ENCODE peak calls at places on chromosomes 1 and 21, in five cellular contexts. One of them, this sample, is unnamed.

GRCh38 chr1:213820362-213821149 is 167.2 kb upstream of the PROX1 start:
- DNase-seq in epithelial cell of esophagus: no peak
- DNase-seq in GM10248: no peak
- DNase-seq in heart right ventricle: no peak
- DNase-seq in uterus: no peak
- DNase-seq in this sample: no peak

GRCh38 chr1:245327842-245328241 is 173.1 kb downstream of the KIF26B start:
- DNase-seq in epithelial cell of esophagus: no peak
- DNase-seq in heart right ventricle: no peak
- DNase-seq in GM10248: no peak
- DNase-seq in uterus: no peak
- DNase-seq in this sample: no peak

GRCh38 chr21:43269461-43269860 is 100.7 kb downstream of the CRYAA start:
- DNase-seq in uterus: no peak
- DNase-seq in heart right ventricle: no peak
- DNase-seq in epithelial cell of esophagus: no peak
- DNase-seq in GM10248: peak
- DNase-seq in this sample: peak

GRCh38 chr21:31335957-31336738 is 7.9 kb downstream of the TIAM1 start:
- DNase-seq in heart right ventricle: no peak
- DNase-seq in epithelial cell of esophagus: peak
- DNase-seq in uterus: no peak
- DNase-seq in GM10248: no peak
- DNase-seq in this sample: no peak

GRCh38 chr1:5981009-5981380 is 11.2 kb downstream of the NPHP4 start:
- DNase-seq in GM10248: no peak
- DNase-seq in heart right ventricle: no peak
- DNase-seq in uterus: no peak
- DNase-seq in epithelial cell of esophagus: no peak
- DNase-seq in this sample: no peak

GRCh38 chr1:158506369-158506987 is 34.5 kb downstream of the OR10R2 start:
- DNase-seq in heart right ventricle: peak
- DNase-seq in uterus: no peak
- DNase-seq in GM10248: peak
- DNase-seq in epithelial cell of esophagus: peak
- DNase-seq in this sample: peak

GRCh38 chr1:226255380-226255779 is 31.9 kb downstream of the MIXL1 start:
- DNase-seq in heart right ventricle: no peak
- DNase-seq in epithelial cell of esophagus: peak
- DNase-seq in GM10248: no peak
- DNase-seq in uterus: no peak
- DNase-seq in this sample: no peak

GRCh38 chr1:46806196-46807020 is 7.6 kb downstream of the CYP4B1 start:
- DNase-seq in epithelial cell of esophagus: peak
- DNase-seq in heart right ventricle: peak
- DNase-seq in uterus: peak
- DNase-seq in GM10248: no peak
- DNase-seq in this sample: peak

GRCh38 chr1:188958461-188959115 is 1519.1 kb downstream of the BRINP3 start:
- DNase-seq in heart right ventricle: no peak
- DNase-seq in GM10248: no peak
- DNase-seq in uterus: no peak
- DNase-seq in epithelial cell of esophagus: no peak
- DNase-seq in this sample: no peak

GRCh38 chr1:152998476-152998875 is 3.1 kb upstream of the SPRR3 start:
- DNase-seq in heart right ventricle: no peak
- DNase-seq in epithelial cell of esophagus: no peak
- DNase-seq in GM10248: no peak
- DNase-seq in uterus: no peak
- DNase-seq in this sample: no peak

GRCh38 chr1:84834419-84835064 is 58.5 kb downstream of the LPAR3 start:
- DNase-seq in heart right ventricle: no peak
- DNase-seq in uterus: no peak
- DNase-seq in epithelial cell of esophagus: peak
- DNase-seq in GM10248: no peak
- DNase-seq in this sample: no peak

GRCh38 chr1:30760596-30761311 is 3.2 kb upstream of the LAPTM5 start:
- DNase-seq in uterus: no peak
- DNase-seq in heart right ventricle: no peak
- DNase-seq in epithelial cell of esophagus: no peak
- DNase-seq in GM10248: no peak
- DNase-seq in this sample: no peak

GRCh38 chr1:117608213-117608612 is 2.4 kb downstream of the TENT5C start:
- DNase-seq in heart right ventricle: no peak
- DNase-seq in GM10248: no peak
- DNase-seq in epithelial cell of esophagus: no peak
- DNase-seq in uterus: no peak
- DNase-seq in this sample: no peak

GRCh38 chr1:203628997-203629508 is 2.4 kb downstream of the ATP2B4 start:
- DNase-seq in GM10248: no peak
- DNase-seq in heart right ventricle: no peak
- DNase-seq in uterus: no peak
- DNase-seq in epithelial cell of esophagus: no peak
- DNase-seq in this sample: no peak

GRCh38 chr1:112905420-112906154 is 50.4 kb downstream of the SLC16A1 start:
- DNase-seq in uterus: peak
- DNase-seq in epithelial cell of esophagus: peak
- DNase-seq in GM10248: no peak
- DNase-seq in heart right ventricle: no peak
- DNase-seq in this sample: no peak

GRCh38 chr1:37802439-37802838 is 5.2 kb upstream of the C1orf122 start:
- DNase-seq in uterus: no peak
- DNase-seq in heart right ventricle: no peak
- DNase-seq in epithelial cell of esophagus: no peak
- DNase-seq in GM10248: no peak
- DNase-seq in this sample: no peak

GRCh38 chr1:214440219-214440965 is 111.0 kb downstream of the PTPN14 start:
- DNase-seq in GM10248: no peak
- DNase-seq in heart right ventricle: no peak
- DNase-seq in epithelial cell of esophagus: peak
- DNase-seq in uterus: no peak
- DNase-seq in this sample: no peak

GRCh38 chr1:31027693-31028526 is 37.6 kb downstream of the PUM1 start:
- DNase-seq in uterus: no peak
- DNase-seq in epithelial cell of esophagus: no peak
- DNase-seq in heart right ventricle: no peak
- DNase-seq in GM10248: peak
- DNase-seq in this sample: peak

GRCh38 chr1:98763488-98764141 is 102.1 kb downstream of the SNX7 start:
- DNase-seq in GM10248: no peak
- DNase-seq in heart right ventricle: no peak
- DNase-seq in uterus: no peak
- DNase-seq in epithelial cell of esophagus: no peak
- DNase-seq in this sample: no peak

GRCh38 chr21:44625756-44626155 is 1.1 kb upstream of the KRTAP10-9 start:
- DNase-seq in heart right ventricle: no peak
- DNase-seq in GM10248: no peak
- DNase-seq in uterus: no peak
- DNase-seq in epithelial cell of esophagus: no peak
- DNase-seq in this sample: no peak

GRCh38 chr1:150366416-150367296 is 2.7 kb downstream of the RPRD2 start:
- DNase-seq in epithelial cell of esophagus: peak
- DNase-seq in heart right ventricle: no peak
- DNase-seq in GM10248: no peak
- DNase-seq in uterus: no peak
- DNase-seq in this sample: peak

GRCh38 chr1:37153701-37154100 is 119.4 kb upstream of the GRIK3 start:
- DNase-seq in epithelial cell of esophagus: no peak
- DNase-seq in GM10248: no peak
- DNase-seq in uterus: no peak
- DNase-seq in heart right ventricle: no peak
- DNase-seq in this sample: no peak

GRCh38 chr1:163094589-163094988 is 25.4 kb downstream of the RGS4 start:
- DNase-seq in epithelial cell of esophagus: peak
- DNase-seq in GM10248: no peak
- DNase-seq in uterus: no peak
- DNase-seq in heart right ventricle: no peak
- DNase-seq in this sample: no peak

GRCh38 chr21:32705139-32705538 is 22.7 kb downstream of the SYNJ1 start:
- DNase-seq in epithelial cell of esophagus: no peak
- DNase-seq in GM10248: no peak
- DNase-seq in heart right ventricle: no peak
- DNase-seq in uterus: no peak
- DNase-seq in this sample: no peak

GRCh38 chr21:34592120-34592561 is 22.8 kb downstream of the RCAN1 start:
- DNase-seq in epithelial cell of esophagus: no peak
- DNase-seq in GM10248: no peak
- DNase-seq in uterus: no peak
- DNase-seq in heart right ventricle: peak
- DNase-seq in this sample: no peak

GRCh38 chr1:168520052-168520751 is 23.6 kb downstream of the XCL2 start:
- DNase-seq in uterus: no peak
- DNase-seq in heart right ventricle: no peak
- DNase-seq in GM10248: peak
- DNase-seq in epithelial cell of esophagus: no peak
- DNase-seq in this sample: peak

GRCh38 chr1:204149635-204150565 is 1.9 kb downstream of the ETNK2 start:
- DNase-seq in GM10248: no peak
- DNase-seq in epithelial cell of esophagus: no peak
- DNase-seq in heart right ventricle: no peak
- DNase-seq in uterus: peak
- DNase-seq in this sample: no peak

GRCh38 chr1:244048566-244049141 is 2.4 kb upstream of the ZBTB18 start:
- DNase-seq in GM10248: no peak
- DNase-seq in uterus: no peak
- DNase-seq in heart right ventricle: no peak
- DNase-seq in epithelial cell of esophagus: no peak
- DNase-seq in this sample: no peak

GRCh38 chr1:110130113-110130591 is 17.9 kb downstream of the UBL4B start:
- DNase-seq in heart right ventricle: no peak
- DNase-seq in epithelial cell of esophagus: peak
- DNase-seq in GM10248: no peak
- DNase-seq in uterus: no peak
- DNase-seq in this sample: no peak

GRCh38 chr1:18495635-18496034 is 14.9 kb downstream of the KLHDC7A start:
- DNase-seq in uterus: no peak
- DNase-seq in heart right ventricle: no peak
- DNase-seq in epithelial cell of esophagus: no peak
- DNase-seq in GM10248: no peak
- DNase-seq in this sample: no peak

GRCh38 chr1:46456411-46456963 is 33.1 kb upstream of the DMBX1 start:
- DNase-seq in uterus: no peak
- DNase-seq in epithelial cell of esophagus: no peak
- DNase-seq in heart right ventricle: no peak
- DNase-seq in GM10248: no peak
- DNase-seq in this sample: no peak

GRCh38 chr21:41763398-41763931 is 3.4 kb downstream of the RIPK4 start:
- DNase-seq in GM10248: no peak
- DNase-seq in uterus: no peak
- DNase-seq in heart right ventricle: no peak
- DNase-seq in epithelial cell of esophagus: peak
- DNase-seq in this sample: no peak

GRCh38 chr1:86758570-86758969 is 54.2 kb downstream of the SH3GLB1 start:
- DNase-seq in epithelial cell of esophagus: peak
- DNase-seq in GM10248: no peak
- DNase-seq in uterus: no peak
- DNase-seq in heart right ventricle: no peak
- DNase-seq in this sample: no peak

GRCh38 chr21:27802816-27803475 is 836.1 kb upstream of the ADAMTS5 start:
- DNase-seq in heart right ventricle: no peak
- DNase-seq in epithelial cell of esophagus: peak
- DNase-seq in GM10248: peak
- DNase-seq in uterus: peak
- DNase-seq in this sample: peak

GRCh38 chr1:8315573-8316475 is 2.1 kb upstream of the SLC45A1 start:
- DNase-seq in heart right ventricle: no peak
- DNase-seq in uterus: no peak
- DNase-seq in GM10248: no peak
- DNase-seq in epithelial cell of esophagus: no peak
- DNase-seq in this sample: no peak
- TF ChIP-seq CTCF in heart right ventricle: no peak
- TF ChIP-seq CTCF in uterus: no peak
- TF ChIP-seq CTCF in GM10248: no peak
- TF ChIP-seq CTCF in epithelial cell of esophagus: peak
- TF ChIP-seq CTCF in this sample: no peak

DNA sequence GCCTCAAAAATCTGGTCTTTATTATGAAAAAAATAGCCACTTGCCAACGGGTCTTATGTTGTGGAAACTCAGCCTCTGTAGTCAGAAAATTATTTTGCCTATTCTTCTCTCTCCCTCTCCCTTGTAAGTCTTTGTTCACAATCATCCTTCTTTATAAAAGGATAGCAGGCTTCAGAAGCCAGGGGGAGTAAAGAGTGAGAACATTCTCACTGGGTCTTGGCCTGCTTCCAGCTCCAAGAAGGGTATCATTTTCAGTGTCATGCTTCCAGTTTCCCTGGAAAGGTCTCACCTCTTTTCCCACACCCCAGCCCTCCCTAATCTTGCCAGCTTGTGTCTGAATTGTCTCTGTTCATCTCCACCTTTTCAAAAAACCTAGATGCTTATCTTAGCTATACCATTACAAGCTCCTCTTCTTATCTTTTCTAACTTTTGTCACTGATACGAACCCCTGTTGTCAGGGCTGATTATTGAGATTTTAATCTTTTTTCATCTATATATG is 346.2 kb upstream of the LRRC7 start:
- DNase-seq in uterus: no peak
- DNase-seq in GM10248: no peak
- DNase-seq in epithelial cell of esophagus: no peak
- DNase-seq in heart right ventricle: no peak
- DNase-seq in this sample: no peak
- TF ChIP-seq CTCF in uterus: no peak
- TF ChIP-seq CTCF in GM10248: no peak
- TF ChIP-seq CTCF in epithelial cell of esophagus: no peak
- TF ChIP-seq CTCF in heart right ventricle: no peak
- TF ChIP-seq CTCF in this sample: no peak

GRCh38 chr1:2330511-2331199 is 60.7 kb downstream of the MORN1 start:
- DNase-seq in heart right ventricle: no peak
- DNase-seq in uterus: peak
- DNase-seq in epithelial cell of esophagus: peak
- DNase-seq in GM10248: no peak
- DNase-seq in this sample: no peak
- TF ChIP-seq CTCF in heart right ventricle: no peak
- TF ChIP-seq CTCF in uterus: no peak
- TF ChIP-seq CTCF in epithelial cell of esophagus: no peak
- TF ChIP-seq CTCF in GM10248: no peak
- TF ChIP-seq CTCF in this sample: no peak

DNA sequence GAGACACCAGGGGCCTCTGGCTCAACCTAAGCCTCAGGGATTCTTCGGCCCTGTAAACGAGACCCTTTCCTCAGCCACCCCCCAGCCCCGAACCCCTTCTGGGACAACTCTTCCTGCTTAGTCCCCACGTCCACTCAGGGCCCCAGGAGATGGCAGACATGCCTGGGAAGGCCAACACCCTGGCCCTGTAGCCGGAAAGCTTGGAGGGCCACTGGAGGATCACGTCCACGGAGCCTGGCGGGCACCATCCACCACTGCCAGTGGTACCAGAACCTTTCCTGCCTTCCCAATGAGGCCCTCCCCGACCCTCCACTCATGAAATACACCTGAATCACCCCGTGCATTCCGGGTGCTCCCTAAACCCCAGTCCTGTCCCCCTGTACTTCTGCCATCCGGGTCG is 2.0 kb downstream of the AURKAIP1 start:
- DNase-seq in uterus: no peak
- DNase-seq in epithelial cell of esophagus: no peak
- DNase-seq in heart right ventricle: no peak
- DNase-seq in GM10248: no peak
- DNase-seq in this sample: no peak
- TF ChIP-seq CTCF in uterus: no peak
- TF ChIP-seq CTCF in epithelial cell of esophagus: no peak
- TF ChIP-seq CTCF in heart right ventricle: no peak
- TF ChIP-seq CTCF in GM10248: no peak
- TF ChIP-seq CTCF in this sample: no peak

This sample was measured in GM13976.